ENCODE peak calls at places on chromosomes 13 and 19, in ten cellular contexts. X, H, D, P, J, F, U, G, O and R are unnamed samples.

GRCh38 chr19:33000510-33000909 is 28.5 kb downstream of the FAAP24 start:
- DNase-seq in X (no peak), J (no peak), G (no peak), F (no peak), H (no peak), P (no peak), U (no peak), O (no peak), D (no peak), R (no peak)

GRCh38 chr13:36362251-36362650 is 16.1 kb upstream of the SPART start:
- DNase-seq in D (no peak), U (no peak), J (no peak), G (no peak), F (no peak), X (peak), P (no peak), O (no peak), H (no peak), R (no peak)

GRCh38 chr13:110520431-110521295 is 40.9 kb downstream of the RAB20 start:
- DNase-seq in G (no peak), X (peak), F (peak), O (peak), D (no peak), J (peak), U (peak), H (peak), P (peak), R (no peak)

GRCh38 chr13:47004022-47004421 is 107.2 kb upstream of the HTR2A start:
- DNase-seq in X (peak), G (no peak), J (no peak), H (no peak), U (no peak), D (no peak), O (no peak), P (no peak), F (no peak), R (no peak)

GRCh38 chr19:9968820-9969687 is 32.7 kb upstream of the OLFM2 start:
- DNase-seq in P (no peak), J (no peak), F (no peak), X (no peak), U (no peak), G (no peak), H (no peak), O (no peak), D (no peak), R (no peak)

GRCh38 chr19:34649886-34650543 is 26.9 kb downstream of the SCGB2B2 start:
- DNase-seq in U (no peak), D (no peak), H (no peak), G (no peak), J (no peak), X (no peak), P (no peak), F (no peak), O (no peak), R (no peak)

GRCh38 chr19:46574533-46574932 is 26.6 kb upstream of the CALM3 start:
- DNase-seq in U (no peak), J (no peak), H (no peak), G (no peak), F (no peak), D (no peak), O (no peak), P (no peak), X (no peak), R (peak)

GRCh38 chr19:9782282-9782681 is 13.7 kb upstream of the ZNF846 start:
- DNase-seq in H (peak), G (no peak), O (no peak), U (no peak), J (no peak), P (no peak), X (no peak), F (no peak), D (no peak), R (no peak)

GRCh38 chr19:30135358-30135757 is 193.3 kb downstream of the URI1 start:
- DNase-seq in J (no peak), P (no peak), G (no peak), F (no peak), U (no peak), O (peak), D (no peak), H (no peak), X (no peak), R (no peak)

GRCh38 chr13:54226866-54227265 is 1198.3 kb downstream of the OLFM4 start:
- DNase-seq in X (no peak), F (no peak), D (no peak), P (no peak), O (no peak), H (no peak), U (no peak), J (peak), G (no peak), R (no peak)

GRCh38 chr13:79711631-79712030 is 230.7 kb downstream of the NDFIP2 start:
- DNase-seq in O (no peak), J (no peak), D (no peak), H (no peak), G (no peak), F (no peak), X (peak), U (no peak), P (no peak), R (no peak)

GRCh38 chr13:37910790-37911189 is 41.2 kb upstream of the TRPC4 start:
- DNase-seq in J (no peak), P (no peak), X (no peak), D (no peak), O (no peak), U (no peak), H (no peak), G (no peak), F (no peak), R (no peak)
- H3K4me3 ChIP-seq in J (no peak), P (no peak), X (no peak), D (no peak), O (no peak), U (no peak), H (no peak), G (no peak), F (no peak), R (no peak)

DNA sequence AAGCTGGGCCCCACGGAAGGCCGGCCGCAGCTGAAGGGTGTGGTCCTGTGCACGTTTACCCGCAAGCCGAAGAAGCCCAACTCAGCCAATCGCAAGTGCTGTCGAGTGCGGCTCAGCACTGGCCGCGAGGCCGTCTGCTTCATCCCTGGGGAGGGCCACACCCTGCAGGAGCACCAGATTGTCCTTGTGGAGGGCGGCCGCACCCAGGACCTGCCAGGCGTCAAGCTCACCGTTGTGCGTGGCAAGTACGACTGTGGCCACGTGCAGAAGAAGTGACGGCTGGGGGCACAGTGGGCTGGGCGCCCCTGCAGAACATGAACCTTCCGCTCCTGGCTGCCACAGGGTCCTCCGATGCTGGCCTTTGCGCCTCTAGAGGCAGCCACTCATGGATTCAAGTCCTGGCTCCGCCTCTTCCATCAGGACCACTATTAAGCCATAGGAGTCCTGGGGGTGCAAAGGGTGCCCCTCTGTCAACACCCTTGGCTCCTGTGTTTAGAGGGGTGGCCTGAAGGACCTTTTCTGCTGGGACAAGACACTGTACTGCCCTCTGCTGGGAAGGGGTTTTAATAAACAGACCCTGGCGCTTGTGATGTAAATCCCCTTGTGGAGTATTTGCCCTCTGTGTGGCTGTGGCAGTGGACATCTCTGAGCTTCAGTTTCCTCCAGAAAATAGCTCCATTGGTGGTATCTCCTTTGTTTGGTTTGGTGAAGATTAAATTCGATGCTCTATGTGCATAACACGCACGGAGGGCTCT is 1.9 kb downstream of the MRPS12 start:
- DNase-seq in P (no peak), U (no peak), D (peak), O (no peak), G (no peak), F (no peak), J (no peak), H (no peak), X (peak), R (no peak)
- TF ChIP-seq CTCF in P (peak), U (no peak), D (peak), O (no peak), G (peak), F (peak), J (peak), H (no peak), X (peak), R (peak)

DNA sequence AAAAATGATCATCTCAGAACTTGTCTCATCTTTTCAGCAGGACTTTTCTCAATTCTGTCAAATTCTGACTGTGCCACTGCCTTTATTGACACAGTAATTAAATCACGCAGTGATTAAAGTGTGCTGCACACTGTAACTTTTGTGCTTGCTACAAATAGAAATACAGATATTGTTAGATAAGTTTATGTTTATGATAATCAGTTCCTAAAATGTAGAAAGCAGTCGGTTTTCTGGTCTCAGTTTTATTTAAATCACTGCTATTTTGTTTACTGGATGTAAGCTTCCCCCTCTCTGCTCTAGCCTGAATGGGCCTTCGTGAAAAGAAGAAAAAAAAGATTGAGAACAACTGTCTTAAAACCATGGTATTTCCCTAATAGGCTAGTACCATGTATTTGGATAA is 258.8 kb upstream of the STARD13 start:
- DNase-seq in D (no peak), U (no peak), J (no peak), X (no peak), O (no peak), F (no peak), P (no peak), G (no peak), H (no peak), R (no peak)
- H3K4me3 ChIP-seq in D (peak), U (no peak), J (peak), X (no peak), O (no peak), F (no peak), P (no peak), G (no peak), H (no peak), R (no peak)

DNA sequence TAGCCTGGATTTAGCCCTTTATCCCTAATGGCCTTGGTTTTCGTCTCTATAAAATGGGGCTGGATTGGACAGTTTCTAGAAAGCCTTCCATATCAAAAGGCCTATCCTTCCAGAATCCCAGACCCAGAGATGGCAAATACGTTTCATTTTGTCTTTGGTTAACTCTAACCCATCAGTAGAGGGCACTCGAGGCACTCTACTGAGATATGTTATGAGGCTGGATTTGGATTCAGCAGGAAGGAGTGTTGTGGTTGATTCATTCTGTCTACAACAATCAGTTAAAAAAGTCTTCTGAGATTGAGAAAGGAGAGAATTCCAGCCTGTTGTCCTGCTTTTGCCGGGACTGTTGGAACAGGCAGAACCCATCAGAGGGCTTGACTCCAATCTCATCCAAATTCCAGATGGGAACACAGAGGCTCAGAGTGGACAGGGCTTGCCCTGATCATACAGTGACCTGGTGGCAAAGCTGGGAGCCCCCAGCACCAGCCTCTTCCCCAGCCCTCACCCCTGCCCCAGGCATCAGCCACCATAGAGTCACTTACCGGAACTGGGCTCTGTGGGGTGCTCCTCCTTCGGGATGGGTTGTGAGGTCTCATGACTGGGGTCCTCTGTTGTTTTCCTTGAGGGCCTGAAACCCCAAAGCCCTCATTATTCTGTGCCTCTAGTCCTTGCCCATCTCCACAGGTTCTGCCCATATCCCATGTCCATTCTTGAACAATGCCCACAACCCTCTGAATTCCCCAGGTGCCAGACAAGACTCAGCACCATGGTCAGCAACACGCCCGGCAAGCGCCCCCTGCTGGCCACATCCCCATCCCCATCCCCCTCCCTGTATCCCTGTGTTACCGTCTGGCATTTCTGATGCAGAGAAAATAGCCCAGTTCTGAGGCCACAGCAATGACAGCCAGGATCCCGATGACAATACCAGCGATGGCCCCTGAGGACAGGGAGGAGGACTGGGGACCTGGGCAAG is 12.3 kb upstream of the ZNF180 start:
- DNase-seq in O (no peak), J (no peak), P (no peak), U (no peak), H (no peak), G (no peak), F (no peak), X (peak), D (peak), R (no peak)
- TF ChIP-seq CTCF in O (no peak), J (no peak), P (peak), U (no peak), H (no peak), G (peak), F (peak), X (peak), D (peak), R (peak)

GRCh38 chr13:99949657-99950413 is 21.7 kb downstream of the ZIC5 start:
- DNase-seq in U (no peak), P (no peak), H (no peak), F (no peak), X (no peak), D (no peak), O (peak), J (no peak), G (no peak), R (no peak)
- H3K4me3 ChIP-seq in U (no peak), P (no peak), H (no peak), F (no peak), X (no peak), D (no peak), O (no peak), J (no peak), G (no peak), R (no peak)

DNA sequence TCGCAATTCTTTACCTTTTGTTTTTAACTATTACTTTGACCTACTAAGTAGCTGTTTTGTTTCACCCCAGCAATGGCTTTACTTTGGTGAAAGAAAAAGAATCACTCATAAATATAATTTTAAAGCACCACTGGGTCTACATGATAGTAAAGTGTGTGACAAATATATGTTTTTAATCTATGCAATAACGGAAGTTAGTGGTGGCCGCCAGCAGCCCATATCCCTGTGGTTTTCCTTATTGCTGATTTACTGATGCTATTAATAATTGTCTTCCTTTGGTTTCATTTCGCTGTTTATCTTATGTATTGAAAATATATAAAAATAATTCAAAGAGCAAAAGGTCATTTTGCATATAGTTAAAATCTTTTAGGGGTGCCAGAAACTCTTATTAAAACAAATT is 491.3 kb downstream of the DIAPH3 start:
- DNase-seq in U (no peak), H (no peak), F (no peak), O (no peak), X (no peak), P (no peak), J (no peak), D (no peak), G (no peak), R (no peak)
- TF ChIP-seq CTCF in U (no peak), H (no peak), F (no peak), O (no peak), X (no peak), P (no peak), J (no peak), D (no peak), G (no peak), R (no peak)

DNA sequence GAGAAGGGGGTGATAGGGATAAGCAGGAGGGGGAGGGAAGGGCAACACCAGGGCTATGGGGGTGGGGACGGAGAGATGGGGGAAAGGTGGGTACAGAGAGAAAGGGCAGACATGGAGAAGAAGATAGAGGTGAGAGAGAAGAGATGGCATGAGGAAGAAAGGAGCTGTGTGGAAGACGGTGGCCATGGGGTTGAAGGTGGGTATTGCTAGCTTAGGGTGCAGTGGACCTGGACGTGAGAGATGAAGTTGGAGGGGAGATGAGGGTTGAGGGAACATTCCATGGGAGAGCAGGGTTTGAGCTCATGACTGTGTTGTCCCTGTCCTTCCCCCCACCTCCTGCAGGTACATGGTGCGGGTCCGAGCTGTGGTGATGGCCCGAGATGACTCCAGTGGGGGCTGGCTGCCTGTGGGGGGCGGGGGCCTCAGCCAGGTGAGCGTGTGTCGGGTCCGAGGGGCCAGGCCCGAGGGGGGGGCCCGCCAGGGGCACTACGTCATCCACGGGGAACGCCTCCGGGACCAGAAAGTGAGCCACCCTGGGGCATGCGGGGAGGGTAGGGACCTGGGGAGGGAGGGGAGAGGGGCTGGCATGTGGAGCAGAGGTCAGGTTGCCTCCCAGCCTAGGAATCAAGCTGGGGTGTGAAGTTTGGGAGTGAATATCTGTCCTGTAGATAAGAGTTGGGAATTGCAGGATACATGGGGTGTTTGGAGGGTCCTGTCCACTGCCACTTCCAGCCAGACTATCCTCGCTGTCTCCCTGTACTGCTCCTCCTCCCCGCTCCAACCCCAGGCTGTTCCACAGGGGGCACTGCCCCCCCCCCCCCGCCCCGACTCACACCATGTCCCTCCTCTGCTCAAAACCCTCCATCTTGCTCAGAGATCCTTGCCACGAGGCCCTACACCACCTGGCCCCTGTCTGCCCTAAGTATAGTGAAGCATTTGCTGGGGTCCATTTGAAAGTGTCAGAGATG is 1.7 kb downstream of the SPRED3 start:
- DNase-seq in H (no peak), P (no peak), F (no peak), X (no peak), G (no peak), O (no peak), U (no peak), D (no peak), J (no peak), R (no peak)
- H3K4me3 ChIP-seq in H (no peak), P (peak), F (no peak), X (peak), G (peak), O (peak), U (peak), D (no peak), J (no peak), R (peak)

GRCh38 chr13:23399254-23399796 is 34.2 kb downstream of the SACS start:
- DNase-seq in P (no peak), H (no peak), G (no peak), F (no peak), X (no peak), D (no peak), U (no peak), O (no peak), J (no peak), R (no peak)
- TF ChIP-seq CTCF in P (no peak), H (no peak), G (no peak), F (no peak), X (no peak), D (no peak), U (no peak), O (no peak), J (no peak), R (no peak)